ENCODE peak calls at places on chromosome 21, in five cellular contexts. T is AG04449, Q is thoracic aorta, S is A673, U is OCI-LY7. B is an unnamed sample.

GRCh38 chr21:29125199-29125598 is 5.2 kb upstream of the MAP3K7CL start:
- DNase-seq in T (no peak), Q (no peak), S (no peak), U (peak), B (no peak)

GRCh38 chr21:31338892-31339368 is 5.1 kb downstream of the TIAM1 start:
- DNase-seq in T (no peak), Q (no peak), S (no peak), U (no peak), B (no peak)

GRCh38 chr21:32920474-32920873 is 105.3 kb upstream of the OLIG2 start:
- DNase-seq in T (no peak), Q (no peak), S (no peak), U (no peak), B (no peak)

GRCh38 chr21:29078884-29079765 is 5.7 kb upstream of the CCT8 start:
- DNase-seq in T (no peak), Q (no peak), S (peak), U (peak), B (no peak)

GRCh38 chr21:18517905-18518566 is 114.5 kb upstream of the TMPRSS15 start:
- DNase-seq in T (no peak), Q (no peak), S (no peak), U (no peak), B (no peak)

GRCh38 chr21:25870084-25870483 is 135.3 kb downstream of the GABPA start:
- DNase-seq in T (no peak), Q (no peak), S (no peak), U (no peak), B (no peak)

GRCh38 chr21:35649186-35649585 is 411.1 kb downstream of the SETD4 start:
- DNase-seq in T (no peak), Q (no peak), S (no peak), U (no peak), B (peak)

GRCh38 chr21:26365849-26366248 is 195.3 kb upstream of the APP start:
- DNase-seq in T (no peak), Q (no peak), S (no peak), U (no peak), B (no peak)

GRCh38 chr21:31612889-31613785 is 46.4 kb upstream of the SOD1 start:
- DNase-seq in T (no peak), Q (no peak), S (no peak), U (no peak), B (peak)

GRCh38 chr21:26136686-26137085 is 33.9 kb downstream of the APP start:
- DNase-seq in T (no peak), Q (no peak), S (no peak), U (no peak), B (no peak)

GRCh38 chr21:42413093-42413492 is 9.4 kb downstream of the UBASH3A start:
- DNase-seq in T (no peak), Q (no peak), S (no peak), U (no peak), B (no peak)

GRCh38 chr21:42525228-42525604 is 11.6 kb downstream of the SLC37A1 start:
- DNase-seq in T (no peak), Q (no peak), S (no peak), U (peak), B (peak)

GRCh38 chr21:20661745-20662470 is 336.3 kb upstream of the NCAM2 start:
- DNase-seq in T (no peak), Q (no peak), S (peak), U (no peak), B (no peak)
- H3K4me3 ChIP-seq in T (no peak), Q (no peak), S (no peak), U (no peak), B (no peak)

DNA sequence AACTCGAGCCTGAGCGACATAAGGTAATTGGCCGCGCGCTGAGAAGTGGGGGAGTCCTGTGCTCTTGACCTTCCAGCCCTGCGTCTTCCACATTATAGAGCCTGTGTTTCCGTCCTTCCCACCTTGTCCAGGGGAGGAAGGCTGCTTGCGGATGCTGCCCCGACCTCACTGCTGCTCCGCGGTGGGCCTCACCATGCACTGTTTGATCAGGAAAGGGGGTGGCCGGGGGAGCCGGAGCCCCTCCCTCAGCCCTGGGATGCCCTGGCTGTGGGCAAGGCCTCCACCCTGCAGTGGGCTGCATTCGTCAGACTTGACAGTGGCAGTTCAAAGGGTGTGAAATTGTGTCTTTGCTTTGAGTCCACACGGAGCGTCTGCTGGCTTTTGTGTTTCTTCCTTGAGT is 30.1 kb downstream of the PCNT start:
- DNase-seq in T (no peak), Q (no peak), S (no peak), U (no peak), B (no peak)
- TF ChIP-seq CTCF in T (no peak), Q (no peak), S (no peak), U (no peak), B (no peak)

GRCh38 chr21:16309250-16309971 is 579.6 kb downstream of the USP25 start:
- DNase-seq in T (no peak), Q (no peak), S (no peak), U (no peak), B (peak)
- H3K4me3 ChIP-seq in T (no peak), Q (no peak), S (no peak), U (no peak), B (peak)

GRCh38 chr21:15061284-15061683 is 3.5 kb downstream of the NRIP1 start:
- DNase-seq in T (no peak), Q (no peak), S (no peak), U (no peak), B (no peak)

GRCh38 chr21:15063081-15063820 is 1.5 kb downstream of the NRIP1 start:
- DNase-seq in T (no peak), Q (no peak), S (no peak), U (no peak), B (no peak)

GRCh38 chr21:15063821-15064575 is 802 bp downstream of the NRIP1 start:
- DNase-seq in T (no peak), Q (no peak), S (peak), U (no peak), B (peak)

GRCh38 chr21:15061747-15062146 is 3.1 kb downstream of the NRIP1 start:
- DNase-seq in T (no peak), Q (no peak), S (no peak), U (no peak), B (no peak)

DNA sequence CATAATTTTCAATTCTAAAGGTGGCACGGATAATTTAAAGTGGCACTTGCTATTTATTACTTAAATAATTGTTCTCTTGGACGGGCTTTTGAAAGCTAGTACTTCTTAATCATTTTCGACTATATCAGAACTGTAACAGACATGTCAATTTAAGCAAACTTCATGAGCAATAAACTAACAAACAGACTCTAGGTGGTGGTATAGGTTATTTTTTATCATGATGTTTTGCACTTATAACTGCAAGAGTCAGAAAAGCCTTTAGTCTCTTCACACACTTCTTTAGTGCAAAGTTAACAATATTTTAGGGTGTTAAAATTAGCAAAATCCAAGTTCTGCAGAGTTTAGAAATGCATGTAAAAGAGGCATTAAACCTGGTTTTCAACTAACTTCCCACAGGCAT is 2.2 kb downstream of the NRIP1 start:
- DNase-seq in T (no peak), Q (no peak), S (peak), U (no peak), B (no peak)
- TF ChIP-seq CTCF in T (no peak), Q (no peak), S (peak), U (no peak), B (no peak)

DNA sequence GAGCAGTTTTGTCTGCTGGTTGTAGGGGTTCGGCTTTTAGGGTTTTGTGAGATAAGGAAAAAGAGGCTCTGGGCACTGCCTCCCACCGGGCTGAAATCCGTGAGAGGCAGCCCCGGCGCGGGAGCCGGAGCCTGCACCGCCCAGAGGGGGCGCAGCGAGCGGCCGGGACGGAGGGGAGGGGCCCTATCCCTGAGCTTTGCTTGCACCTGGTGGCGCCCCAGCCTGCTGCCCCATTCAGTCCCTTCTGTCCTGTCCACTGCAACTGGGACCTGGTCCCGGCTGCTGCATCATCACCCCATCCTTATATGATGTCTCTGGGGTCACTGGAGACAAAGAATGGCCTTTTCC is 512 bp upstream of the KCNJ6 start:
- DNase-seq in T (no peak), Q (no peak), S (peak), U (no peak), B (no peak)
- H3K4me3 ChIP-seq in T (no peak), Q (no peak), S (no peak), U (no peak), B (peak)

GRCh38 chr21:46324390-46325072 is 575 bp downstream of the PCNT start:
- DNase-seq in T (no peak), Q (peak), S (peak), U (peak), B (peak)

GRCh38 chr21:46328151-46328550 is 4.2 kb downstream of the PCNT start:
- DNase-seq in T (no peak), Q (no peak), S (no peak), U (no peak), B (no peak)

GRCh38 chr21:46327711-46328110 is 3.8 kb downstream of the PCNT start:
- DNase-seq in T (no peak), Q (no peak), S (no peak), U (no peak), B (no peak)

GRCh38 chr21:46325073-46325912 is 1.3 kb downstream of the PCNT start:
- DNase-seq in T (no peak), Q (no peak), S (peak), U (peak), B (peak)

DNA sequence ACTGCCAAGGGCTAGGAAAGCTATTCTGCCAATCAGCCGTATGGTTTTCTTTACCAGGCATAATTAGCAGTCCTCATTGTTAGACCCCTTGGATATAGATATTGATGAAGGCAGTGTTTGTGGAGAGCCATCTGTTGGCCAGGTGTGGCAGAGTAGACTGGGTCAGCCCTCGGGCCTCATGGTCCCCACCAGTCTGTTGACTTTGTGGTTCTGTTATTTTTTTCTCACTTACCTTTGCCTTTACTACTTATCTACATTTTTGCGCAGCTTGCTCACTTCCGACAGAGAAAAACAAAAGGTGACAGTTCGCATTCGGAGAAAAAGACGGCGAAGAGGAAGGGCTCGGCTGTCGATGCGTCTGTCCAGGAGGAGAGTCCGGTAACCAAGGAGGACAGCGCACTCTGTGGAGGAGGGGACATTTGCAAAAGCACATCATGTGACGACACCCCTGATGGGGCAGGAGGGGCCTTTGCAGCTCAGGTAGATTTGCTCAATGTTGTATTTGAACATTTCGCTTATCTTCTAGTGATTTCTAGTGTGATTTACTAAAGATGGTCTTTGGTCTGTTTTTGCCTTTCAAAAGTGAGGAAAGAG is 2.3 kb downstream of the PCNT start:
- DNase-seq in T (no peak), Q (no peak), S (no peak), U (no peak), B (no peak)
- TF ChIP-seq CTCF in T (no peak), Q (no peak), S (no peak), U (peak), B (no peak)

DNA sequence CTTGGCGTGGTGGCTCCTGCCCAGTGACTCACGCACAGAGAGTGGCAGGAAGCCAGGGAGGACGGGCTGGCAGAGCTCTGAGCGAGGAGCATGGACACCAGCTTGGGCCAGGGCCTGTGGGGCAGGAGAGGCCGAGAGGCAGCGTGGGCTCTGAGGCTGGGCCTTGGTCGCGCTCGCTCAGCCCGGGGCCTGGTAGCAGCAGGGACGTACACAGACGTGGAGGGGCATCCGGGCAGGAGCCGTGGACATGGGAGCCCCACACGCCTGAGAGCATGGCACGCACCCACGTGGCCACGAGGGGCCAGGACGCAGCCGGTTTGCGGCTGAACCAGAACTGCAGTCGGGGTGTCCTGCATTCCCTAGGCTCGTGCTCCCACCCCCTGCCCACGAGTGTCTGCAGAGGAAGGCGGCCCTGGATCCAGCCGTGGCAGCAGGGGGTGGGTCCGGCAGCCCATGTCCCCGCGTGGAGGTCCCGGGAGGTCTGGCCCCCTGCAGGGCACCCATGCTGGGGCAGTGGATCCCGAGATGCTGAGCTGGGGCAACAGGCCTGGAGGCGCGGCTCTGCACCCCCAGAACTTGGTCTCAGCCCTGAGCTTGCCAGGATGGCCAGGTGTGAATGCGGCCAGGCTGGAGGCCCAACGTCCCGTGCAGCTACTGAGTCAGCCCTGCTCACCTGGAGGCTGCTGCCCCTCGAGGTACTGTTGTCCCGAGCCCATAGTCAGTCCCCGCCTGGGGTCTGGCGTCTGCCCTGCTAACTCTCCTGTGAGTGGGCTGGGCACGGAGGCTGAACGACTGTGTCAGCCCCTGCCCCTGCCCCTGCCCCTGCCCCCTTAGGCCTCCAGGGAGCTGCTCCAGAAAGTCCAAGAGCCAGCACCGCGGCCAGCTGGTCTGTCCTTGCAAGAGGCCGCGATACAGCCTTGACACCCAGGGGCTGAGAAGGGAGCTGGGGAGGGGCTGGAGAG is 61.6 kb downstream of the SLX9 start:
- DNase-seq in T (no peak), Q (peak), S (no peak), U (no peak), B (no peak)
- H3K4me3 ChIP-seq in T (no peak), Q (peak), S (no peak), U (no peak), B (no peak)

B was measured in brain microvascular endothelial cell.